ENCODE peak calls at places on chromosomes 11 and 22, in six cellular contexts. One of them, this sample, is unnamed.

GRCh38 chr11:46237248-46238077 is 40.0 kb upstream of the CREB3L1 start:
- DNase-seq in kidney epithelial cell: peak; percentile 72
- DNase-seq in mammary epithelial cell: peak; percentile 79
- DNase-seq in memory B cell: no peak
- DNase-seq in sciatic nerve: peak; percentile 76
- DNase-seq in HEK293T: peak; percentile 58
- DNase-seq in this sample: peak; percentile 84

GRCh38 chr11:34904421-34904950 is 11.7 kb downstream of the APIP start:
- DNase-seq in HEK293T: no peak
- DNase-seq in sciatic nerve: no peak
- DNase-seq in memory B cell: no peak
- DNase-seq in kidney epithelial cell: no peak
- DNase-seq in mammary epithelial cell: no peak
- DNase-seq in this sample: no peak

GRCh38 chr11:129643031-129643721 is 172.5 kb upstream of the TMEM45B start:
- DNase-seq in sciatic nerve: no peak
- DNase-seq in HEK293T: no peak
- DNase-seq in mammary epithelial cell: peak; percentile 97
- DNase-seq in memory B cell: no peak
- DNase-seq in kidney epithelial cell: no peak
- DNase-seq in this sample: peak; percentile 100

GRCh38 chr11:33930317-33931021 is 38.6 kb upstream of the LMO2 start:
- DNase-seq in sciatic nerve: no peak
- DNase-seq in HEK293T: no peak
- DNase-seq in memory B cell: no peak
- DNase-seq in kidney epithelial cell: no peak
- DNase-seq in mammary epithelial cell: no peak
- DNase-seq in this sample: peak; percentile 54

GRCh38 chr11:111982019-111982464 is 43.2 kb upstream of the DLAT start:
- DNase-seq in kidney epithelial cell: peak; percentile 39
- DNase-seq in sciatic nerve: peak; percentile 66
- DNase-seq in mammary epithelial cell: peak; percentile 59
- DNase-seq in HEK293T: peak; percentile 55
- DNase-seq in memory B cell: peak; percentile 33
- DNase-seq in this sample: peak; percentile 65

GRCh38 chr11:11841121-11841604 is 609 bp upstream of the USP47 start:
- DNase-seq in HEK293T: peak; percentile 38
- DNase-seq in sciatic nerve: peak; percentile 70
- DNase-seq in kidney epithelial cell: no peak
- DNase-seq in memory B cell: peak; percentile 6
- DNase-seq in mammary epithelial cell: no peak
- DNase-seq in this sample: no peak

GRCh38 chr11:115996808-115997188 is 492.6 kb upstream of the CADM1 start:
- DNase-seq in HEK293T: no peak
- DNase-seq in memory B cell: no peak
- DNase-seq in kidney epithelial cell: no peak
- DNase-seq in sciatic nerve: no peak
- DNase-seq in mammary epithelial cell: no peak
- DNase-seq in this sample: no peak

GRCh38 chr11:60866911-60867870 is at the start of gene ZP1:
- DNase-seq in sciatic nerve: peak; percentile 59
- DNase-seq in memory B cell: no peak
- DNase-seq in HEK293T: no peak
- DNase-seq in kidney epithelial cell: no peak
- DNase-seq in mammary epithelial cell: no peak
- DNase-seq in this sample: no peak

GRCh38 chr11:14054708-14055107 is 92.2 kb downstream of the SPON1 start:
- DNase-seq in sciatic nerve: no peak
- DNase-seq in HEK293T: no peak
- DNase-seq in mammary epithelial cell: peak; percentile 39
- DNase-seq in memory B cell: no peak
- DNase-seq in kidney epithelial cell: no peak
- DNase-seq in this sample: peak; percentile 48

GRCh38 chr11:126647735-126648134 is 292.2 kb downstream of the ST3GAL4 start:
- DNase-seq in kidney epithelial cell: peak; percentile 56
- DNase-seq in sciatic nerve: no peak
- DNase-seq in HEK293T: no peak
- DNase-seq in memory B cell: no peak
- DNase-seq in mammary epithelial cell: peak; percentile 92
- DNase-seq in this sample: peak; percentile 59

GRCh38 chr22:31332886-31333285 is 13.3 kb downstream of the PATZ1 start:
- DNase-seq in mammary epithelial cell: peak; percentile 44
- DNase-seq in HEK293T: no peak
- DNase-seq in sciatic nerve: no peak
- DNase-seq in kidney epithelial cell: no peak
- DNase-seq in memory B cell: no peak
- DNase-seq in this sample: peak; percentile 75

GRCh38 chr11:73989156-73989555 is 6.5 kb upstream of the UCP2 start:
- DNase-seq in HEK293T: no peak
- DNase-seq in sciatic nerve: no peak
- DNase-seq in memory B cell: no peak
- DNase-seq in mammary epithelial cell: no peak
- DNase-seq in kidney epithelial cell: no peak
- DNase-seq in this sample: no peak

GRCh38 chr11:44955019-44955738 is 4.5 kb upstream of the TP53I11 start:
- DNase-seq in HEK293T: no peak
- DNase-seq in mammary epithelial cell: no peak
- DNase-seq in kidney epithelial cell: peak; percentile 67
- DNase-seq in memory B cell: no peak
- DNase-seq in sciatic nerve: no peak
- DNase-seq in this sample: peak; percentile 60

GRCh38 chr11:8098361-8098760 is 17.4 kb downstream of the TUB start:
- DNase-seq in sciatic nerve: no peak
- DNase-seq in kidney epithelial cell: no peak
- DNase-seq in HEK293T: no peak
- DNase-seq in mammary epithelial cell: no peak
- DNase-seq in memory B cell: no peak
- DNase-seq in this sample: no peak

GRCh38 chr11:9506489-9507343 is 45.9 kb downstream of the ZNF143 start:
- DNase-seq in kidney epithelial cell: peak; percentile 38
- DNase-seq in sciatic nerve: peak; percentile 87
- DNase-seq in mammary epithelial cell: peak; percentile 60
- DNase-seq in HEK293T: peak; percentile 74
- DNase-seq in memory B cell: peak; percentile 73
- DNase-seq in this sample: peak; percentile 72

GRCh38 chr11:125483592-125483991 is 12.5 kb downstream of the FEZ1 start:
- DNase-seq in HEK293T: no peak
- DNase-seq in mammary epithelial cell: peak; percentile 21
- DNase-seq in memory B cell: no peak
- DNase-seq in sciatic nerve: no peak
- DNase-seq in kidney epithelial cell: no peak
- DNase-seq in this sample: peak; percentile 55

GRCh38 chr11:70468256-70469230 is 70.2 kb downstream of the CTTN start:
- DNase-seq in memory B cell: no peak
- DNase-seq in kidney epithelial cell: no peak
- DNase-seq in HEK293T: no peak
- DNase-seq in mammary epithelial cell: no peak
- DNase-seq in sciatic nerve: no peak
- DNase-seq in this sample: no peak

GRCh38 chr22:40036591-40037225 is 42.0 kb downstream of the FAM83F start:
- DNase-seq in HEK293T: peak; percentile 88
- DNase-seq in sciatic nerve: peak; percentile 73
- DNase-seq in kidney epithelial cell: no peak
- DNase-seq in mammary epithelial cell: no peak
- DNase-seq in memory B cell: peak; percentile 38
- DNase-seq in this sample: peak; percentile 50

GRCh38 chr22:21909871-21910270 is 42.4 kb upstream of the MAPK1 start:
- DNase-seq in sciatic nerve: no peak
- DNase-seq in kidney epithelial cell: no peak
- DNase-seq in mammary epithelial cell: no peak
- DNase-seq in HEK293T: no peak
- DNase-seq in memory B cell: no peak
- DNase-seq in this sample: no peak

GRCh38 chr11:68903288-68903630 is 373 bp downstream of the MRPL21 start:
- DNase-seq in kidney epithelial cell: no peak
- DNase-seq in HEK293T: no peak
- DNase-seq in memory B cell: no peak
- DNase-seq in mammary epithelial cell: no peak
- DNase-seq in sciatic nerve: no peak
- DNase-seq in this sample: no peak

GRCh38 chr11:35418282-35418846 is 994 bp downstream of the SLC1A2 start:
- DNase-seq in memory B cell: no peak
- DNase-seq in mammary epithelial cell: no peak
- DNase-seq in HEK293T: no peak
- DNase-seq in sciatic nerve: no peak
- DNase-seq in kidney epithelial cell: no peak
- DNase-seq in this sample: no peak

This sample was measured in bronchial epithelial cell.